ENCODE peak calls at places on chromosomes 7 and 10, in six cellular contexts. K, I, J, B, S and T are unnamed samples.

GRCh38 chr7:665251-665650 is 61.2 kb upstream of the DNAAF5 start:
- DNase-seq in I (no peak), K (no peak), S (peak), B (no peak), J (no peak), T (no peak)

GRCh38 chr10:132158122-132158741 is 28.5 kb upstream of the DPYSL4 start:
- DNase-seq in S (no peak), K (peak), B (no peak), J (no peak), I (no peak), T (no peak)

GRCh38 chr7:77839919-77840318 is 41.3 kb downstream of the PHTF2 start:
- DNase-seq in J (no peak), K (no peak), S (no peak), I (no peak), B (no peak), T (no peak)

GRCh38 chr10:43396061-43396927 is 12.7 kb downstream of the HNRNPF start:
- DNase-seq in S (peak), K (peak), I (no peak), B (no peak), J (peak), T (peak)

GRCh38 chr7:6658618-6659345 is 21.7 kb downstream of the ZNF316 start:
- DNase-seq in K (no peak), S (no peak), I (no peak), B (no peak), J (no peak), T (no peak)

GRCh38 chr7:157670490-157671357 is 333.9 kb downstream of the DNAJB6 start:
- DNase-seq in J (no peak), S (no peak), B (no peak), I (no peak), K (no peak), T (no peak)

GRCh38 chr10:8992009-8992408 is 937.5 kb downstream of the GATA3 start:
- DNase-seq in K (no peak), S (no peak), J (no peak), I (no peak), B (no peak), T (no peak)

GRCh38 chr10:114115661-114116060 is 58.3 kb downstream of the CCDC186 start:
- DNase-seq in J (no peak), B (no peak), K (no peak), S (no peak), I (no peak), T (no peak)

GRCh38 chr7:95859434-95859833 is 87.1 kb downstream of the DYNC1I1 start:
- DNase-seq in S (no peak), I (no peak), J (no peak), K (no peak), B (no peak), T (no peak)
- TF ChIP-seq TAF1 in S (no peak), I (no peak), J (no peak), K (no peak), B (no peak), T (no peak)

GRCh38 chr7:39732837-39733804 is 109.7 kb downstream of the RALA start:
- DNase-seq in I (peak), S (peak), K (peak), J (peak), B (peak), T (peak)
- TF ChIP-seq POLR2A in I (no peak), S (no peak), K (peak), J (peak), B (peak), T (peak)

GRCh38 chr7:55100172-55100961 is 81.5 kb downstream of the EGFR start:
- DNase-seq in K (no peak), S (no peak), J (no peak), B (no peak), I (no peak), T (no peak)
- TF ChIP-seq TAF1 in K (no peak), S (no peak), J (no peak), B (no peak), I (no peak), T (no peak)

GRCh38 chr10:72272689-72273409 is 875 bp upstream of the DDIT4 start:
- DNase-seq in K (peak), B (no peak), J (peak), I (peak), S (peak), T (peak)
- TF ChIP-seq POLR2A in K (no peak), B (peak), J (no peak), I (peak), S (peak), T (peak)

GRCh38 chr7:140562921-140563600 is 77.6 kb downstream of the DENND2A start:
- DNase-seq in J (no peak), B (no peak), K (no peak), I (no peak), S (no peak), T (no peak)
- TF ChIP-seq TAF1 in J (no peak), B (no peak), K (no peak), I (no peak), S (no peak), T (no peak)

GRCh38 chr7:30646154-30646553 is 36.1 kb downstream of the CRHR2 start:
- DNase-seq in S (no peak), I (no peak), K (no peak), B (no peak), J (no peak), T (no peak)
- TF ChIP-seq POLR2A in S (no peak), I (no peak), K (no peak), B (peak), J (no peak), T (no peak)

GRCh38 chr10:31358688-31359330 is 39.8 kb downstream of the ZEB1 start:
- DNase-seq in J (no peak), S (no peak), B (no peak), K (no peak), I (no peak), T (no peak)
- TF ChIP-seq TAF1 in J (no peak), S (no peak), B (no peak), K (no peak), I (no peak), T (no peak)

DNA sequence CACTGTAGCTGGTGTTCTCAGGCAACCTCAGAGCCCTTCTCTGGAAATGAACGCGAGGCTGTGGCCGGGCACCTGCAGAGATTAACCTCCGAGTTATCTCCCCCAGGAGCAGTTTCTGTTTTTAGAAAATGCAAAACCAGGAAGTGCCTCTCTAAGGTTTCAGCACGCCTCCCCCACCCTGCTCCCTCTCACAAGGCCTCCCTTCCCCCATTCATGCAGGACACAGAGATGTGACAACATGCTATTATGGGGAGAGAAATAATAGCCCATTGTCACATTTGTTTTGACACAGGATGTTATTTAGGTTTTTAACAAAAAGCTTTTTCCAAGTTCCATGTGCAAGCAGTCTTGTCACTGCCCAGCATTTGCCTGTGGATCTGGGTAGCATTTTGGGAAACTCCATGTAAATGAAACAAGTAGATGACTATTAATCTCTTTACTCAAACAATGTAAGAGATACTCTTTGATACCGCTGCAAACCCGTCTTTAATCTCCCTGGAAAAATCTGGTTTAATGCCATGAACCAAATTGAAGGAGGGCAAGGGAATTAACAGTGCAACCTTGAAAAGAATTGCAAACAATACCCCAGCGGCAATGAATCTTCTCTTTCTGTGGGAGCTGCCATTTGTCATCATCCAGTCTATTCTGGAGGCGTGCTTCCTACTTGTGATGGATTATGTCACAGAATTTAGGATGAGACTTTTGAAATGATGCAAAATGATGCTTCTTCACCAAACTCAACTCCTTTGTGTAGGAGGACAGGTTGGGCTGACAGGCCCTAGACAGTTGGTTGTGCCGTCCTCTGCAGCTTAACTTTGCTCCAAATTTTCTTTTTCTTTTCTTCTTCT is 86.5 kb upstream of the NMT2 start:
- DNase-seq in B (no peak), J (peak), I (no peak), S (no peak), K (no peak), T (no peak)
- TF ChIP-seq POLR2A in B (no peak), J (no peak), I (no peak), S (no peak), K (peak), T (no peak)

DNA sequence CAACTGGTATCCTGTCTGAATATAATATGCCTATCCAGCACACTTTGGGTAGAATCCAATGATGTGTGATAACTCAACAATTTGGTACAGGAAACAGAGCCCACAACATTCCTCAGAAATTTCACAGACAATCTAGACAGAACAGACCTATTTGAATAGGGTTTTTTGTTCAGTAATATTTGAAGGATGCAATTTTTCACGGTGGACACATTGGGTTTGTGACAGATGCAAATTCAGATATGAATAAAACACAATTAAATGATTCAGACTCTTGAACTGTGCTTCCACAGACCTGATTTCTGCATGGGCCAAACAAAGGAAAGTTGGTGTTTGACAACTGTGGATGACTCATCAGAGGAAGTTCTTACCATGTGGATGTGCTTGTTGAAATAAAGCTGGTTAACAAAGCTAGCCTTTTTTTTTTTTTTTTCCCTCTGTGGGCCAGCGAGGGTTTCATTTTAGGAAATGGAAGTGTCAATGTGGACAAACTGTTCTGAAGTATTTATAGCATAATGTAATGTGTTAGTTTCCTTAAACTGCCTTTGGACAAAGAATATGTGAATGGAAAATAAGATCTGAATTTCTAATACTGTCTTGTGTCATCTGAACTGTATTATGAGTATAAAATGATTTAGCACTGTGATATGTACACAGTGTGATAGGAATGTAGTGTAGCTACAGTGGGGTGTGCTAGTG is 43.2 kb upstream of the FAM133B start:
- DNase-seq in S (peak), I (no peak), K (no peak), B (no peak), J (peak), T (no peak)
- TF ChIP-seq TAF1 in S (no peak), I (no peak), K (no peak), B (no peak), J (no peak), T (no peak)

GRCh38 chr7:95583834-95584621 is 12.3 kb downstream of the PDK4 start:
- DNase-seq in S (no peak), J (no peak), B (no peak), I (no peak), K (no peak), T (no peak)

GRCh38 chr7:95582578-95583293 is 13.6 kb downstream of the PDK4 start:
- DNase-seq in B (no peak), K (no peak), I (no peak), S (no peak), J (no peak), T (no peak)

GRCh38 chr7:95585426-95585789 is 10.9 kb downstream of the PDK4 start:
- DNase-seq in B (no peak), I (no peak), K (no peak), J (no peak), S (no peak), T (no peak)

GRCh38 chr7:95586951-95587301 is 9.4 kb downstream of the PDK4 start:
- DNase-seq in J (no peak), K (no peak), I (no peak), S (no peak), B (no peak), T (no peak)

GRCh38 chr7:95584752-95585425 is 11.4 kb downstream of the PDK4 start:
- DNase-seq in B (no peak), S (no peak), I (no peak), J (no peak), K (no peak), T (no peak)
- TF ChIP-seq POLR2A in B (no peak), S (no peak), I (no peak), J (no peak), K (no peak), T (no peak)